ENCODE peak calls at places on chromosome 4, in five cellular contexts. One of them, this sample, is unnamed.

GRCh38 chr4:140609548-140610425 is 41.0 kb upstream of the UCP1 start:
- DNase-seq in NCI-H345: peak
- DNase-seq in RCC 7860: no peak
- DNase-seq in EH: peak
- DNase-seq in astrocyte of the spinal cord: peak
- DNase-seq in this sample: peak

GRCh38 chr4:151567056-151567455 is 158.1 kb downstream of the FHIP1A start:
- DNase-seq in EH: no peak
- DNase-seq in NCI-H345: no peak
- DNase-seq in RCC 7860: no peak
- DNase-seq in astrocyte of the spinal cord: no peak
- DNase-seq in this sample: no peak

GRCh38 chr4:75723117-75723801 is 1.1 kb upstream of the USO1 start:
- DNase-seq in EH: peak
- DNase-seq in RCC 7860: no peak
- DNase-seq in NCI-H345: no peak
- DNase-seq in astrocyte of the spinal cord: peak
- DNase-seq in this sample: peak

GRCh38 chr4:100314057-100314456 is 123.8 kb upstream of the DDIT4L start:
- DNase-seq in RCC 7860: no peak
- DNase-seq in NCI-H345: no peak
- DNase-seq in EH: no peak
- DNase-seq in astrocyte of the spinal cord: no peak
- DNase-seq in this sample: no peak

GRCh38 chr4:126874533-126874932 is 758.2 kb upstream of the INTU start:
- DNase-seq in NCI-H345: no peak
- DNase-seq in EH: no peak
- DNase-seq in RCC 7860: no peak
- DNase-seq in astrocyte of the spinal cord: no peak
- DNase-seq in this sample: no peak

GRCh38 chr4:31516520-31516919 is 796.4 kb downstream of the PCDH7 start:
- DNase-seq in NCI-H345: no peak
- DNase-seq in EH: no peak
- DNase-seq in RCC 7860: no peak
- DNase-seq in astrocyte of the spinal cord: no peak
- DNase-seq in this sample: no peak

GRCh38 chr4:140326395-140326993 is 47.0 kb upstream of the SCOC start:
- DNase-seq in EH: peak
- DNase-seq in astrocyte of the spinal cord: peak
- DNase-seq in NCI-H345: peak
- DNase-seq in RCC 7860: no peak
- DNase-seq in this sample: peak

GRCh38 chr4:13538427-13538973 is 5.8 kb downstream of the NKX3-2 start:
- DNase-seq in astrocyte of the spinal cord: no peak
- DNase-seq in NCI-H345: no peak
- DNase-seq in EH: no peak
- DNase-seq in RCC 7860: no peak
- DNase-seq in this sample: no peak

GRCh38 chr4:162852642-162853041 is 314.0 kb downstream of the NAF1 start:
- DNase-seq in RCC 7860: no peak
- DNase-seq in astrocyte of the spinal cord: no peak
- DNase-seq in NCI-H345: no peak
- DNase-seq in EH: no peak
- DNase-seq in this sample: no peak

GRCh38 chr4:185566425-185566824 is 31.1 kb upstream of the PDLIM3 start:
- DNase-seq in EH: no peak
- DNase-seq in RCC 7860: no peak
- DNase-seq in astrocyte of the spinal cord: no peak
- DNase-seq in NCI-H345: no peak
- DNase-seq in this sample: no peak

GRCh38 chr4:16794816-16795445 is 103.5 kb downstream of the LDB2 start:
- DNase-seq in NCI-H345: no peak
- DNase-seq in astrocyte of the spinal cord: peak
- DNase-seq in RCC 7860: peak
- DNase-seq in EH: peak
- DNase-seq in this sample: peak

GRCh38 chr4:83631066-83631465 is 95.2 kb downstream of the GPAT3 start:
- DNase-seq in NCI-H345: no peak
- DNase-seq in astrocyte of the spinal cord: peak
- DNase-seq in RCC 7860: no peak
- DNase-seq in EH: peak
- DNase-seq in this sample: no peak

GRCh38 chr4:16443504-16444088 is 217.3 kb upstream of the TAPT1 start:
- DNase-seq in RCC 7860: peak
- DNase-seq in astrocyte of the spinal cord: peak
- DNase-seq in EH: peak
- DNase-seq in NCI-H345: no peak
- DNase-seq in this sample: peak

GRCh38 chr4:6619466-6620255 is 20.8 kb upstream of the MRFAP1 start:
- DNase-seq in NCI-H345: no peak
- DNase-seq in RCC 7860: no peak
- DNase-seq in astrocyte of the spinal cord: no peak
- DNase-seq in EH: no peak
- DNase-seq in this sample: no peak

GRCh38 chr4:92636038-92636825 is 332.5 kb downstream of the GRID2 start:
- DNase-seq in RCC 7860: no peak
- DNase-seq in EH: no peak
- DNase-seq in astrocyte of the spinal cord: peak
- DNase-seq in NCI-H345: no peak
- DNase-seq in this sample: no peak

GRCh38 chr4:184558996-184559395 is 84.6 kb upstream of the IRF2 start:
- DNase-seq in RCC 7860: no peak
- DNase-seq in EH: no peak
- DNase-seq in NCI-H345: no peak
- DNase-seq in astrocyte of the spinal cord: no peak
- DNase-seq in this sample: no peak

GRCh38 chr4:19030536-19030935 is 1009.0 kb upstream of the LCORL start:
- DNase-seq in EH: no peak
- DNase-seq in NCI-H345: no peak
- DNase-seq in astrocyte of the spinal cord: no peak
- DNase-seq in RCC 7860: no peak
- DNase-seq in this sample: no peak

GRCh38 chr4:141375855-141376254 is 155.2 kb downstream of the ZNF330 start:
- DNase-seq in astrocyte of the spinal cord: peak
- DNase-seq in EH: peak
- DNase-seq in NCI-H345: peak
- DNase-seq in RCC 7860: peak
- DNase-seq in this sample: peak

GRCh38 chr4:8156617-8157016 is 2.0 kb downstream of the ABLIM2 start:
- DNase-seq in NCI-H345: no peak
- DNase-seq in astrocyte of the spinal cord: no peak
- DNase-seq in RCC 7860: no peak
- DNase-seq in EH: no peak
- DNase-seq in this sample: no peak

GRCh38 chr4:134777626-134778025 is 576.0 kb upstream of the PABPC4L start:
- DNase-seq in astrocyte of the spinal cord: peak
- DNase-seq in RCC 7860: no peak
- DNase-seq in EH: peak
- DNase-seq in NCI-H345: peak
- DNase-seq in this sample: peak

GRCh38 chr4:141580523-141580922 is 55.9 kb upstream of the IL15 start:
- DNase-seq in RCC 7860: peak
- DNase-seq in EH: peak
- DNase-seq in NCI-H345: no peak
- DNase-seq in astrocyte of the spinal cord: no peak
- DNase-seq in this sample: peak

GRCh38 chr4:7978489-7978888 is 38.8 kb upstream of the AFAP1 start:
- DNase-seq in astrocyte of the spinal cord: no peak
- DNase-seq in EH: no peak
- DNase-seq in NCI-H345: no peak
- DNase-seq in RCC 7860: no peak
- DNase-seq in this sample: peak

GRCh38 chr4:88018471-88018870 is 11.0 kb downstream of the PKD2 start:
- DNase-seq in astrocyte of the spinal cord: peak
- DNase-seq in RCC 7860: peak
- DNase-seq in EH: peak
- DNase-seq in NCI-H345: no peak
- DNase-seq in this sample: peak

GRCh38 chr4:131603705-131604104 is 1545.4 kb upstream of the PCDH10 start:
- DNase-seq in astrocyte of the spinal cord: no peak
- DNase-seq in RCC 7860: no peak
- DNase-seq in EH: no peak
- DNase-seq in NCI-H345: no peak
- DNase-seq in this sample: no peak

GRCh38 chr4:6956434-6957147 is 47.0 kb downstream of the TBC1D14 start:
- DNase-seq in EH: no peak
- DNase-seq in RCC 7860: no peak
- DNase-seq in astrocyte of the spinal cord: no peak
- DNase-seq in NCI-H345: no peak
- DNase-seq in this sample: no peak

GRCh38 chr4:124409044-124409443 is 303.5 kb downstream of the ANKRD50 start:
- DNase-seq in RCC 7860: no peak
- DNase-seq in astrocyte of the spinal cord: peak
- DNase-seq in EH: peak
- DNase-seq in NCI-H345: no peak
- DNase-seq in this sample: peak

GRCh38 chr4:74117024-74117534 is 18.1 kb upstream of the CXCL2 start:
- DNase-seq in NCI-H345: peak
- DNase-seq in astrocyte of the spinal cord: peak
- DNase-seq in EH: peak
- DNase-seq in RCC 7860: peak
- DNase-seq in this sample: peak

GRCh38 chr4:74631338-74631737 is 163.0 kb downstream of the BTC start:
- DNase-seq in astrocyte of the spinal cord: no peak
- DNase-seq in EH: no peak
- DNase-seq in RCC 7860: no peak
- DNase-seq in NCI-H345: no peak
- DNase-seq in this sample: no peak

GRCh38 chr4:120990246-120990645 is 67.7 kb upstream of the PRDM5 start:
- DNase-seq in astrocyte of the spinal cord: no peak
- DNase-seq in EH: no peak
- DNase-seq in RCC 7860: no peak
- DNase-seq in NCI-H345: no peak
- DNase-seq in this sample: no peak

GRCh38 chr4:176767183-176767582 is 25.5 kb downstream of the VEGFC start:
- DNase-seq in astrocyte of the spinal cord: peak
- DNase-seq in EH: peak
- DNase-seq in RCC 7860: no peak
- DNase-seq in NCI-H345: no peak
- DNase-seq in this sample: peak

GRCh38 chr4:58983887-58984286 is 1873.7 kb upstream of the IGFBP7 start:
- DNase-seq in astrocyte of the spinal cord: no peak
- DNase-seq in RCC 7860: no peak
- DNase-seq in EH: no peak
- DNase-seq in NCI-H345: no peak
- DNase-seq in this sample: no peak

GRCh38 chr4:55035892-55036291 is 89.5 kb downstream of the KDR start:
- DNase-seq in RCC 7860: no peak
- DNase-seq in astrocyte of the spinal cord: no peak
- DNase-seq in EH: no peak
- DNase-seq in NCI-H345: no peak
- DNase-seq in this sample: no peak

GRCh38 chr4:112973897-112974296 is 75.6 kb upstream of the ANK2 start:
- DNase-seq in astrocyte of the spinal cord: no peak
- DNase-seq in RCC 7860: no peak
- DNase-seq in EH: peak
- DNase-seq in NCI-H345: no peak
- DNase-seq in this sample: peak

GRCh38 chr4:126800723-126801191 is 832.0 kb upstream of the INTU start:
- DNase-seq in NCI-H345: no peak
- DNase-seq in astrocyte of the spinal cord: no peak
- DNase-seq in RCC 7860: no peak
- DNase-seq in EH: no peak
- DNase-seq in this sample: no peak

GRCh38 chr4:107034982-107035710 is 967 bp downstream of the DKK2 start:
- DNase-seq in NCI-H345: no peak
- DNase-seq in EH: peak
- DNase-seq in RCC 7860: no peak
- DNase-seq in astrocyte of the spinal cord: peak
- DNase-seq in this sample: peak

GRCh38 chr4:8676676-8677075 is 84.1 kb downstream of the CPZ start:
- DNase-seq in EH: no peak
- DNase-seq in NCI-H345: no peak
- DNase-seq in astrocyte of the spinal cord: no peak
- DNase-seq in RCC 7860: no peak
- DNase-seq in this sample: no peak

GRCh38 chr4:8410641-8411271 is 29.8 kb downstream of the ACOX3 start:
- DNase-seq in RCC 7860: peak
- DNase-seq in EH: peak
- DNase-seq in NCI-H345: peak
- DNase-seq in astrocyte of the spinal cord: peak
- DNase-seq in this sample: peak

GRCh38 chr4:104425003-104425402 is 69.7 kb downstream of the CXXC4 start:
- DNase-seq in RCC 7860: no peak
- DNase-seq in astrocyte of the spinal cord: no peak
- DNase-seq in EH: no peak
- DNase-seq in NCI-H345: no peak
- DNase-seq in this sample: no peak

This sample was measured in M059J.